ENCODE peak calls at places on chromosomes 3 and 15, in four cellular contexts. One of them, this sample, is unnamed. For H3K36me3, the result is how much of the 10 kb centered on the place peaks cover.

GRCh38 chr15:99930696-99931095 is 197.5 kb upstream of the LYSMD4 start:
- DNase-seq in IMR-90: no peak
- DNase-seq in endothelial cell of umbilical vein: no peak
- DNase-seq in MM.1S: no peak
- DNase-seq in this sample: no peak

GRCh38 chr3:103440539-103441113 is 1005.8 kb downstream of the ZPLD1 start:
- DNase-seq in IMR-90: peak
- DNase-seq in MM.1S: peak
- DNase-seq in endothelial cell of umbilical vein: no peak
- DNase-seq in this sample: peak

GRCh38 chr15:67574981-67575632 is 32.6 kb downstream of the MAP2K5 start:
- DNase-seq in endothelial cell of umbilical vein: no peak
- DNase-seq in IMR-90: no peak
- DNase-seq in MM.1S: no peak
- DNase-seq in this sample: no peak

GRCh38 chr15:80152896-80153876 is at the start of gene FAH:
- DNase-seq in IMR-90: peak
- DNase-seq in MM.1S: peak
- DNase-seq in endothelial cell of umbilical vein: peak
- DNase-seq in this sample: peak

GRCh38 chr3:186241910-186242821 is 119.9 kb downstream of the DGKG start:
- DNase-seq in IMR-90: peak
- DNase-seq in endothelial cell of umbilical vein: peak
- DNase-seq in MM.1S: peak
- DNase-seq in this sample: peak

GRCh38 chr3:115085197-115085865 is 61.8 kb downstream of the ZBTB20 start:
- DNase-seq in endothelial cell of umbilical vein: no peak
- DNase-seq in IMR-90: no peak
- DNase-seq in MM.1S: no peak
- DNase-seq in this sample: no peak

GRCh38 chr3:100748220-100748619 is 38.9 kb downstream of the TFG start:
- DNase-seq in MM.1S: no peak
- DNase-seq in IMR-90: no peak
- DNase-seq in endothelial cell of umbilical vein: no peak
- DNase-seq in this sample: no peak

GRCh38 chr3:150078983-150079739 is 108.5 kb upstream of the PFN2 start:
- DNase-seq in IMR-90: peak
- DNase-seq in endothelial cell of umbilical vein: no peak
- DNase-seq in MM.1S: peak
- DNase-seq in this sample: no peak

GRCh38 chr15:85515212-85515611 is 134.8 kb downstream of the AKAP13 start:
- DNase-seq in IMR-90: no peak
- DNase-seq in MM.1S: no peak
- DNase-seq in endothelial cell of umbilical vein: no peak
- DNase-seq in this sample: no peak

GRCh38 chr3:63364495-63364894 is 86.4 kb downstream of the SYNPR start:
- DNase-seq in IMR-90: peak
- DNase-seq in MM.1S: peak
- DNase-seq in endothelial cell of umbilical vein: peak
- DNase-seq in this sample: no peak

GRCh38 chr3:73784647-73785420 is 160.1 kb upstream of the PDZRN3 start:
- DNase-seq in IMR-90: peak
- DNase-seq in MM.1S: no peak
- DNase-seq in endothelial cell of umbilical vein: no peak
- DNase-seq in this sample: no peak

GRCh38 chr3:41742127-41742526 is 219.8 kb downstream of the ULK4 start:
- DNase-seq in IMR-90: no peak
- DNase-seq in MM.1S: no peak
- DNase-seq in endothelial cell of umbilical vein: no peak
- DNase-seq in this sample: no peak

GRCh38 chr3:8822141-8822540 is 52.7 kb upstream of the OXTR start:
- DNase-seq in MM.1S: no peak
- DNase-seq in endothelial cell of umbilical vein: no peak
- DNase-seq in IMR-90: peak
- DNase-seq in this sample: no peak

GRCh38 chr3:23489338-23490158 is 286.4 kb downstream of the UBE2E2 start:
- DNase-seq in endothelial cell of umbilical vein: peak
- DNase-seq in MM.1S: no peak
- DNase-seq in IMR-90: peak
- DNase-seq in this sample: no peak

GRCh38 chr15:99421172-99421656 is 144.6 kb upstream of the MEF2A start:
- DNase-seq in IMR-90: peak
- DNase-seq in endothelial cell of umbilical vein: no peak
- DNase-seq in MM.1S: no peak
- DNase-seq in this sample: no peak

GRCh38 chr3:191500892-191501291 is 39.9 kb downstream of the PYDC2 start:
- DNase-seq in endothelial cell of umbilical vein: no peak
- DNase-seq in IMR-90: no peak
- DNase-seq in MM.1S: no peak
- DNase-seq in this sample: no peak

GRCh38 chr15:66789029-66790025 is 87.3 kb downstream of the SMAD6 start:
- DNase-seq in IMR-90: peak
- DNase-seq in endothelial cell of umbilical vein: peak
- DNase-seq in MM.1S: no peak
- DNase-seq in this sample: peak

GRCh38 chr15:57866149-57866736 is 159.7 kb downstream of the POLR2M start:
- DNase-seq in IMR-90: peak
- DNase-seq in MM.1S: peak
- DNase-seq in endothelial cell of umbilical vein: peak
- DNase-seq in this sample: peak

GRCh38 chr15:59294574-59294960 is 78.1 kb downstream of the MYO1E start:
- DNase-seq in MM.1S: no peak
- DNase-seq in IMR-90: no peak
- DNase-seq in endothelial cell of umbilical vein: no peak
- DNase-seq in this sample: no peak

GRCh38 chr15:59294961-59295741 is 77.5 kb downstream of the MYO1E start:
- DNase-seq in IMR-90: peak
- DNase-seq in endothelial cell of umbilical vein: peak
- DNase-seq in MM.1S: no peak
- DNase-seq in this sample: no peak

GRCh38 chr15:59295742-59296090 is 77.0 kb downstream of the MYO1E start:
- DNase-seq in endothelial cell of umbilical vein: no peak
- DNase-seq in MM.1S: no peak
- DNase-seq in IMR-90: no peak
- DNase-seq in this sample: no peak

GRCh38 chr15:59298255-59298856 is 74.3 kb downstream of the MYO1E start:
- DNase-seq in IMR-90: peak
- DNase-seq in MM.1S: no peak
- DNase-seq in endothelial cell of umbilical vein: no peak
- DNase-seq in this sample: no peak

DNA sequence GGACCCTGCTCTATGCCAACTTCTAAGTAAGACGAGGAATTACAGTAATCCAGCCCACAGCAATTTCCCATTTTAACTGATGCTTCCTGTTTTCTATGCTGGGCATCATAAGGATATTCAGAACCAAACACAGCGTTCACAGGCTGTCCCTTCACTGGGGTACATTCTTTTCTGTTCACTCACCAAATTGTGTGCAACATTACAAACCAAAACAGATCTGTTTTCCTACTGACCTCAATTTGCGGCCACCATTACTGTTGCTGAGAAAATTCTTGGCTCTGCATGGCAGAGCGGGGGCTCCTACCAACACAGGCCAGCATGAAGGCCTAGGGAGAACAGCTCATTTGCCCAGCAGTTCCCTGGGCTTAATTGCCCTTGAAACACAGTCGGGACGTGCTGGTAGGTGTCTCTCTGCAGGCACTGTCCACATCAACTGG is 76.5 kb downstream of the MYO1E start:
- DNase-seq in endothelial cell of umbilical vein: peak
- DNase-seq in IMR-90: peak
- DNase-seq in MM.1S: no peak
- DNase-seq in this sample: no peak
- H3K27ac ChIP-seq in endothelial cell of umbilical vein: peak
- H3K27ac ChIP-seq in IMR-90: peak
- H3K27ac ChIP-seq in MM.1S: no peak
- H3K27ac ChIP-seq in this sample: peak

GRCh38 chr15:50493625-50494024 is 52.8 kb downstream of the USP50 start:
- DNase-seq in MM.1S: no peak
- DNase-seq in endothelial cell of umbilical vein: no peak
- DNase-seq in IMR-90: peak
- DNase-seq in this sample: no peak
- H3K36me3 ChIP-seq in MM.1S: under half
- H3K36me3 ChIP-seq in endothelial cell of umbilical vein: under half
- H3K36me3 ChIP-seq in IMR-90: under half
- H3K36me3 ChIP-seq in this sample: under half

GRCh38 chr3:101854608-101855304 is 5.4 kb downstream of the NFKBIZ start:
- DNase-seq in IMR-90: no peak
- DNase-seq in MM.1S: no peak
- DNase-seq in endothelial cell of umbilical vein: no peak
- DNase-seq in this sample: peak
- H3K27ac ChIP-seq in IMR-90: no peak
- H3K27ac ChIP-seq in MM.1S: no peak
- H3K27ac ChIP-seq in endothelial cell of umbilical vein: no peak
- H3K27ac ChIP-seq in this sample: peak

DNA sequence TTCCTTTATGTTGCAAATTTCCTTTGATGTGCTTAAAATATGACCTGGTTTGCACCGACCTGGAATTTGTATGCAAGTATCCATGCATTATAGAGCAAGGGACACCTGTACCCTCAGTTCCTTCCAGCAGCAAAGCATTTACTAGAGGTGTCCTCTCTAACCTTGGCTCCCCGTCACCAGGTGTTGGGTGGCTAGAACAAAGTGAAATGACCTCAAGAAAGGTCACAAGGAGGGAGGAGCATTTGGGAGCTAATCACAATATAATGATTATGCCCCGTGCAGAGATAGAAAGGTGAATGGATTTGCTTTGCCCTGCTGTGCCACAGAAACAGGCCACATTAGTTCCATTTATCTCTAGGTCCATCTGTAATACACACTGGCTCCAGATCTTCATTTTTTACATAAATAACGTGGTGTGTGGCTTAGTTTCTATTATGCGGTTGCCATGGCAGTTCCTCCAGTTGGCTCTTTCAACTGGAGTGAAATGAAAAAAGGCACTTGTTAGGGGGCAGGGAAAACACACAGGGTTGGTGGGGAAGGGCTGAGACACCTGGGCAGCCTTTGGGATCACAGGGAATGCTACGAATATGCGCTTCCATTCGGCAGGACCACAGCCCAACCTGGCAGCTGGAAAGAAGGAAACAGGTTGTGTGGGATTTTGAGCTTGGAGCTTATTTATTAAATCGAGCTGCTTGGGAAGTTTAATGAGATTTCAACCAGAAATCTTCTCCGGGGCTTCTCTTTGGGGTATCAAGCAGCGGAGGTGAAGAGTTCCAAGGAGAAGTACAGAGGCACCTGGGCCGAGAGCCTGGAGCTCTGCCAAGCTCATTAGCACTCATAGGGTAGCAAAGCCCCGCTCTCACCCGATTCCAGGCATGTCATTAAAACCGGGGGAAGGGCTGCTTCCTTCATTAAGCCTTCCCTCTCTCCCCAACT is 233.5 kb upstream of the ST8SIA2 start:
- DNase-seq in IMR-90: no peak
- DNase-seq in endothelial cell of umbilical vein: no peak
- DNase-seq in MM.1S: no peak
- DNase-seq in this sample: no peak
- H3K36me3 ChIP-seq in IMR-90: under half
- H3K36me3 ChIP-seq in endothelial cell of umbilical vein: under half
- H3K36me3 ChIP-seq in MM.1S: under half
- H3K36me3 ChIP-seq in this sample: under half

GRCh38 chr3:142028174-142028833 is 121.0 kb downstream of the TFDP2 start:
- DNase-seq in MM.1S: peak
- DNase-seq in endothelial cell of umbilical vein: peak
- DNase-seq in IMR-90: peak
- DNase-seq in this sample: peak
- H3K27ac ChIP-seq in MM.1S: no peak
- H3K27ac ChIP-seq in endothelial cell of umbilical vein: peak
- H3K27ac ChIP-seq in IMR-90: no peak
- H3K27ac ChIP-seq in this sample: no peak

GRCh38 chr3:47852604-47853397 is 49.9 kb downstream of the DHX30 start:
- DNase-seq in IMR-90: no peak
- DNase-seq in endothelial cell of umbilical vein: no peak
- DNase-seq in MM.1S: no peak
- DNase-seq in this sample: no peak
- H3K36me3 ChIP-seq in IMR-90: half or more
- H3K36me3 ChIP-seq in endothelial cell of umbilical vein: half or more
- H3K36me3 ChIP-seq in MM.1S: under half
- H3K36me3 ChIP-seq in this sample: under half

DNA sequence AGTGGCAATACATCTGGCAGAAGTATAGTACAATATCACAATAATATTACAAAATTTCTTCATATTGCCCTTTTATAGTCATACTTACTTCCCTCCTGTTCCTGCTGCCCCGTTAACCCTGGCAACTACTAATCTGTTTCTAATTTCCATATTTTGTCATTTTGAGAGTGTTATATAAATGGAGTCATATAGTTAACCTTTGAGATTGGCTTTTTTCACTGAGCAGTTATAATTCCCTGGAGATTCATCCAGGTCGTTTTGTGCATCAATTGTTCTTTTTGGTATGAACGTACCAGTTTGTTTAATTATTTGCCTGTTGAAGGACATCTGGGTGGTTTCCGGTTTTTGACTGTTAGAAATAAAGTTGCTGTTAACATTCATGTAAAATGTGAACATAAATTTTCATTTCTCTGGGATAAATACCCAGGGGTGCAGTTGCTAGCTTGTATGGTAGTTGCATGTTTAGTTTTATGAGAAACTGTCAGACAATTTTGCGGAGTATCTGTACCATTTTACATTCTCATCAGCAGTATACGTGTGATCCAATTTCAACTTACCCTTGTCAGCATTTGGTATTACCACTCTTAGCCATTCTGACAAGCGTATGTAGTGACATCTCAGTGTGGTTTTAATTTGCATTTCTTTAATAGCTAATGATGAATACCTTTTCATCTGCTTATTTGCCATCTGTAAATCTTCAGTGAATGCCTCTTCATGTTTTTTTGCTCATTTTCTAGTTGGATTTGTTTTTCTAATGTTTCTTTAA is 32.2 kb upstream of the IL20RB start:
- DNase-seq in endothelial cell of umbilical vein: no peak
- DNase-seq in IMR-90: no peak
- DNase-seq in MM.1S: no peak
- DNase-seq in this sample: no peak
- H3K27ac ChIP-seq in endothelial cell of umbilical vein: no peak
- H3K27ac ChIP-seq in IMR-90: no peak
- H3K27ac ChIP-seq in MM.1S: no peak
- H3K27ac ChIP-seq in this sample: no peak

DNA sequence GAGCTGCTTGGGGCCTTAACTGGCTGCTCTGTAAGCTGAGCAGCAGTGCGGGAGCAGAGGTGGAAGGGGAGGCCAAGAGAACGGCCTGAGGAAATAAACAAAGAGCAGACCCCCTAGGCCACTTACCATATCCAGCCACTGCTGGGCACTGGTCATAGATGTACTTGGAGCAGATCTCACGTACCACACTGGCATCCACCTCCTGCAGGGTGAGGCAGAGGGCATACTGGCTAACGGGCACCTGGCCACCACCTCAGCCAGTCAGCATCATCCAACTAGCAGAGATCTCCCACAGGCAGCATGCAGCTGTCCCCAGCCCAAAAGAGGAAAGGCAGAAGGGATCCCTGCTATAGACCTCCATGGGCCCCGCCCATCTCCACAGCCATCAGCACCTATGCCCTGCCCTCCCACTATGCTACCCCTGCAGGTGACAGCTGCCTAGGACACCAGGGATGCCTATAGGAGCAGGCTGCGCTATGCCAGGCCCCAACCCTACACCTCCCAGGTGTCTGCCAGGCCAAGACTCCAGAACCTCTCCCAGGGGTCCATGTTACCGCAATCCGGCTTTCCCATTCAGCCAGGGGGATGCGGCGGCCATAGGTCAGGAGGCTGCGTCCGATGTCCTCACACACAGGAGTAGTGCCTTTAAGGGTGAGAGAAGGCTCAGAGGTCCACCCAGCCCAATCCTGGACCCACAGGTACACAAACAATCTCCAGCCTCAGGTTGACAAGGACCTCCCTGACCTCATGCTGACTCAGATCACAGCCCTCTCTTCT is 4.6 kb upstream of the COL7A1 start:
- DNase-seq in IMR-90: no peak
- DNase-seq in MM.1S: no peak
- DNase-seq in endothelial cell of umbilical vein: no peak
- DNase-seq in this sample: no peak
- H3K36me3 ChIP-seq in IMR-90: half or more
- H3K36me3 ChIP-seq in MM.1S: under half
- H3K36me3 ChIP-seq in endothelial cell of umbilical vein: half or more
- H3K36me3 ChIP-seq in this sample: under half

This sample was measured in small intestine.